ENCODE peak calls at places on chromosomes 1 and 21, in nine cellular contexts. C is heart left ventricle; F is bronchial epithelial cell; T is uterus; S is cardiac fibroblast; X is MG63; Z is activated T-cell treated with anti-CD3 and anti-CD28 coated beads for 1 hour; I is stimulated activated CD8-positive, alpha-beta memory T cell treated with anti-CD3 and anti-CD28 coated beads, Interleukin-15, amount 100 ng/mL, for 48 hours; E is T-helper 2 cell. D is an unnamed sample.

GRCh38 chr1:12040457-12041051 is 21.3 kb downstream of the MIIP start:
- DNase-seq in C (no peak), F (peak; percentile 18), T (peak; percentile 60), S (peak; percentile 85), X (peak; percentile 73), Z (no peak), I (peak; percentile 39), E (no peak), D (peak; percentile 95)

GRCh38 chr1:84155517-84155916 is 11.4 kb downstream of the PRKACB start:
- DNase-seq in C (no peak), F (no peak), T (no peak), S (no peak), X (no peak), Z (no peak), I (no peak), E (no peak), D (no peak)

GRCh38 chr1:204080163-204080903 is 7.4 kb downstream of the SOX13 start:
- DNase-seq in C (peak; percentile 76), F (peak; percentile 91), T (peak; percentile 97), S (peak; percentile 94), X (peak; percentile 89), Z (no peak), I (no peak), E (no peak), D (peak; percentile 94)

GRCh38 chr1:23979387-23980005 is 631 bp downstream of the SRSF10 start:
- DNase-seq in C (no peak), F (no peak), T (no peak), S (no peak), X (peak; percentile 77), Z (no peak), I (no peak), E (no peak), D (no peak)

GRCh38 chr21:42524341-42525227 is 10.9 kb downstream of the SLC37A1 start:
- DNase-seq in C (peak; percentile 68), F (peak; percentile 34), T (peak; percentile 55), S (peak; percentile 26), X (peak; percentile 27), Z (no peak), I (peak; percentile 44), E (no peak), D (peak; percentile 49)

GRCh38 chr1:93817819-93818569 is 61.0 kb downstream of the DNTTIP2 start:
- DNase-seq in C (no peak), F (peak; percentile 65), T (no peak), S (no peak), X (no peak), Z (no peak), I (no peak), E (no peak), D (no peak)

GRCh38 chr1:14853518-14853917 is 255.0 kb downstream of the KAZN start:
- DNase-seq in C (no peak), F (no peak), T (no peak), S (no peak), X (no peak), Z (no peak), I (no peak), E (no peak), D (no peak)

GRCh38 chr1:11838349-11839272 is 9.0 kb downstream of the NPPA start:
- DNase-seq in C (peak; percentile 74), F (peak; percentile 29), T (peak; percentile 64), S (peak; percentile 69), X (peak; percentile 55), Z (peak; percentile 65), I (peak; percentile 54), E (peak; percentile 52), D (peak; percentile 74)

GRCh38 chr1:86778510-86779218 is 74.3 kb downstream of the SH3GLB1 start:
- DNase-seq in C (no peak), F (peak; percentile 70), T (no peak), S (peak; percentile 49), X (no peak), Z (no peak), I (no peak), E (no peak), D (peak; percentile 63)

GRCh38 chr1:18736958-18737357 is 106.3 kb downstream of the PAX7 start:
- DNase-seq in C (no peak), F (no peak), T (no peak), S (no peak), X (no peak), Z (no peak), I (no peak), E (no peak), D (no peak)

GRCh38 chr1:232009741-232010140 is 383.2 kb downstream of the DISC1 start:
- DNase-seq in C (no peak), F (no peak), T (no peak), S (no peak), X (no peak), Z (no peak), I (no peak), E (no peak), D (no peak)

GRCh38 chr1:177650947-177651346 is 318.9 kb downstream of the SEC16B start:
- DNase-seq in C (peak; percentile 33), F (no peak), T (no peak), S (no peak), X (no peak), Z (no peak), I (no peak), E (no peak), D (no peak)

GRCh38 chr1:100866041-100866900 is 28.4 kb downstream of the EXTL2 start:
- DNase-seq in C (no peak), F (peak; percentile 42), T (no peak), S (peak; percentile 80), X (no peak), Z (no peak), I (no peak), E (no peak), D (peak; percentile 53)

GRCh38 chr1:198291036-198291435 is 134.2 kb downstream of the NEK7 start:
- DNase-seq in C (no peak), F (no peak), T (no peak), S (no peak), X (no peak), Z (no peak), I (no peak), E (no peak), D (no peak)

GRCh38 chr1:11204396-11205190 is 15.4 kb downstream of the ANGPTL7 start:
- DNase-seq in C (no peak), F (no peak), T (no peak), S (no peak), X (no peak), Z (no peak), I (no peak), E (no peak), D (no peak)

GRCh38 chr1:53348491-53349368 is 20.9 kb upstream of the LRP8 start:
- DNase-seq in C (no peak), F (no peak), T (no peak), S (no peak), X (no peak), Z (no peak), I (no peak), E (no peak), D (no peak)

GRCh38 chr1:8197493-8198282 is 120.2 kb upstream of the SLC45A1 start:
- DNase-seq in C (peak; percentile 72), F (peak; percentile 90), T (peak; percentile 88), S (peak; percentile 93), X (peak; percentile 95), Z (no peak), I (no peak), E (no peak), D (peak; percentile 97)

GRCh38 chr21:38843806-38844479 is 38.2 kb downstream of the ETS2 start:
- DNase-seq in C (no peak), F (peak; percentile 59), T (no peak), S (peak; percentile 83), X (no peak), Z (no peak), I (no peak), E (no peak), D (no peak)

GRCh38 chr1:4422496-4423289 is 231.7 kb upstream of the AJAP1 start:
- DNase-seq in C (no peak), F (no peak), T (no peak), S (no peak), X (no peak), Z (no peak), I (no peak), E (no peak), D (no peak)

GRCh38 chr1:67544921-67545320 is 114.7 kb upstream of the SERBP1 start:
- DNase-seq in C (no peak), F (peak; percentile 69), T (no peak), S (no peak), X (no peak), Z (no peak), I (no peak), E (no peak), D (no peak)

GRCh38 chr1:71414229-71414628 is 333.4 kb upstream of the ZRANB2 start:
- DNase-seq in C (no peak), F (no peak), T (no peak), S (peak; percentile 29), X (no peak), Z (no peak), I (no peak), E (no peak), D (no peak)

GRCh38 chr1:40090652-40091355 is 6.2 kb downstream of the PPT1 start:
- DNase-seq in C (no peak), F (no peak), T (no peak), S (no peak), X (no peak), Z (no peak), I (no peak), E (no peak), D (no peak)

GRCh38 chr1:160993544-160993943 is 27.4 kb downstream of the F11R start:
- DNase-seq in C (no peak), F (no peak), T (no peak), S (peak; percentile 91), X (no peak), Z (no peak), I (no peak), E (no peak), D (peak; percentile 29)

GRCh38 chr1:65265296-65266271 is 43.8 kb upstream of the DNAJC6 start:
- DNase-seq in C (peak; percentile 55), F (peak; percentile 20), T (no peak), S (peak; percentile 44), X (peak; percentile 20), Z (no peak), I (no peak), E (no peak), D (peak; percentile 86)

GRCh38 chr1:197222025-197222685 is 45.9 kb upstream of the CRB1 start:
- DNase-seq in C (no peak), F (peak; percentile 65), T (no peak), S (peak; percentile 25), X (no peak), Z (no peak), I (no peak), E (no peak), D (no peak)

GRCh38 chr1:2451744-2452582 is 24.1 kb upstream of the PLCH2 start:
- DNase-seq in C (no peak), F (peak; percentile 93), T (no peak), S (peak; percentile 31), X (peak; percentile 84), Z (no peak), I (no peak), E (no peak), D (peak; percentile 96)

GRCh38 chr1:21869620-21870121 is 57.6 kb downstream of the LDLRAD2 start:
- DNase-seq in C (peak; percentile 88), F (peak; percentile 89), T (peak; percentile 82), S (peak; percentile 91), X (peak; percentile 93), Z (no peak), I (no peak), E (no peak), D (peak; percentile 96)

GRCh38 chr1:944341-945325 is 14.4 kb downstream of the NOC2L start:
- DNase-seq in C (peak; percentile 69), F (no peak), T (peak; percentile 83), S (peak; percentile 67), X (no peak), Z (no peak), I (no peak), E (no peak), D (peak; percentile 84)

GRCh38 chr1:102896771-102897170 is 211.6 kb downstream of the COL11A1 start:
- DNase-seq in C (no peak), F (no peak), T (no peak), S (no peak), X (no peak), Z (no peak), I (no peak), E (no peak), D (no peak)

GRCh38 chr1:71521655-71522264 is 440.9 kb upstream of the ZRANB2 start:
- DNase-seq in C (no peak), F (peak; percentile 51), T (no peak), S (peak; percentile 77), X (peak; percentile 17), Z (no peak), I (no peak), E (no peak), D (peak; percentile 18)

GRCh38 chr1:19484793-19485361 is 462 bp downstream of the CAPZB start:
- DNase-seq in C (no peak), F (no peak), T (no peak), S (no peak), X (peak; percentile 30), Z (no peak), I (no peak), E (no peak), D (peak; percentile 45)

D was measured in Daoy.